ENCODE peak calls at places on chromosomes 3 and 15, in four cellular contexts. O is PC-3, L is choroid plexus epithelial cell, Z is fibroblast of pulmonary artery. I is an unnamed sample.

GRCh38 chr15:57112178-57112577 is 193.7 kb downstream of the TCF12 start:
- DNase-seq in O (no peak), L (peak), Z (no peak), I (no peak)

GRCh38 chr15:43218908-43219706 is 1.7 kb downstream of the EPB42 start:
- DNase-seq in O (peak), L (peak), Z (peak), I (peak)

GRCh38 chr3:195247086-195247862 is 23.7 kb downstream of the XXYLT1 start:
- DNase-seq in O (no peak), L (no peak), Z (no peak), I (no peak)

GRCh38 chr15:77599899-77600298 is 32.8 kb downstream of the LINGO1 start:
- DNase-seq in O (no peak), L (peak), Z (peak), I (peak)

GRCh38 chr15:71414778-71415177 is 299.5 kb downstream of the THSD4 start:
- DNase-seq in O (peak), L (no peak), Z (no peak), I (no peak)

GRCh38 chr3:13707456-13707855 is 158.5 kb downstream of the FBLN2 start:
- DNase-seq in O (no peak), L (no peak), Z (no peak), I (no peak)

GRCh38 chr15:80885180-80885579 is 104.4 kb downstream of the MESD start:
- DNase-seq in O (no peak), L (no peak), Z (no peak), I (no peak)

GRCh38 chr15:99312228-99312627 is 60.9 kb downstream of the LRRC28 start:
- DNase-seq in O (no peak), L (no peak), Z (no peak), I (no peak)

GRCh38 chr3:151875759-151876158 is 2.3 kb downstream of the SUCNR1 start:
- DNase-seq in O (no peak), L (peak), Z (peak), I (no peak)

GRCh38 chr15:92930776-92931175 is 30.7 kb downstream of the CHD2 start:
- DNase-seq in O (peak), L (peak), Z (peak), I (peak)

GRCh38 chr3:26104856-26105255 is 315.0 kb downstream of the OXSM start:
- DNase-seq in O (no peak), L (no peak), Z (no peak), I (no peak)

GRCh38 chr15:101206173-101206572 is 45.7 kb downstream of the CHSY1 start:
- DNase-seq in O (no peak), L (peak), Z (peak), I (peak)

GRCh38 chr3:43687499-43687811 is 3.3 kb upstream of the ABHD5 start:
- DNase-seq in O (no peak), L (no peak), Z (no peak), I (no peak)

GRCh38 chr3:125117631-125118191 is 61.9 kb upstream of the HEG1 start:
- DNase-seq in O (no peak), L (no peak), Z (no peak), I (no peak)

GRCh38 chr3:16060358-16060852 is 114.1 kb upstream of the GALNT15 start:
- DNase-seq in O (peak), L (peak), Z (peak), I (peak)

GRCh38 chr15:96610757-96611156 is 280.3 kb downstream of the NR2F2 start:
- DNase-seq in O (no peak), L (no peak), Z (no peak), I (no peak)

GRCh38 chr15:97521894-97522293 is 438.6 kb upstream of the ARRDC4 start:
- DNase-seq in O (no peak), L (peak), Z (peak), I (no peak)

GRCh38 chr3:46734773-46735172 is 17.1 kb upstream of the PRSS50 start:
- DNase-seq in O (no peak), L (no peak), Z (no peak), I (no peak)

GRCh38 chr3:123583563-123583962 is 1.3 kb downstream of the HACD2 start:
- DNase-seq in O (no peak), L (no peak), Z (no peak), I (no peak)

DNA sequence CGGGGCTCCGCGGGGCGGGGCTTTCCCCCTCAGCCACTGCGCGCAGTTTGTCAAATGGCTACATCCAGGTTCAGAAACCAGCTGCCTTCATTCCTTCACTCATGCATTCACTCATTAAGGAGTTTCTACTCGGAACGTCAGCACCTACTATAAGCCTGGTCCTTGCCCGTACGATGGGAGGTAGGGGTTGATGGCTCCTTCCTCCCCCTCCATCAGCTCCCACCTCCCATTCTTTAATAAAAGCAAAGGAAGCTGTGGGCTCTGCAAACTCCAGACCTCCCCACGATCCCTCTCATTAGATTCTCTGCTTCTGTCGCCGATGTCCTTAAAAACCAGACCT is 267 bp upstream of the CFAP92 start:
- DNase-seq in O (no peak), L (no peak), Z (no peak), I (no peak)
- H3K4me3 ChIP-seq in O (peak), L (peak), Z (peak), I (no peak)

GRCh38 chr15:41501191-41501917 is 7.7 kb downstream of the ITPKA start:
- DNase-seq in O (no peak), L (no peak), Z (no peak), I (no peak)
- H3K4me3 ChIP-seq in O (no peak), L (peak), Z (peak), I (no peak)

GRCh38 chr3:184335291-184335660 is 2.1 kb upstream of the FAM131A start:
- DNase-seq in O (no peak), L (no peak), Z (no peak), I (no peak)
- H3K4me3 ChIP-seq in O (peak), L (no peak), Z (no peak), I (peak)

DNA sequence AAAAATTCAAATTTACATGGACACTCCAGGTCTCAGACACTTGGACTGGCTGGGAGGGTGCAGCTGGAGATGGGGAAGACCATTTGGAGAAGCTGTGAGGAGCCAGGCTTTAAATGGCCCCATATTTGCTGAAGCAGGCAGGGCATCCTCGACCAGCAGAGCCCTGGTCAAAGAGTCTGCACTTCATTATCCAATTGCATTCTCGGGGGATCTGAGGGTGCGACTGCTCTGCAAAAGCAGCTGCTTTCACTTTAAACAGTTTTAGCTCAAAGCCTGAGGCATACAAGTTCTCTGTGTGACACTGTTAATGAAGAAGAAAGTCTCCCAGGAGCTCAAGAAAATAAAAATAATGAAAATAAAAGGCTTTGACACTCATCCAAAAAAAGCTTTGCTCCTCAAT is 98.0 kb upstream of the SLC25A36 start:
- DNase-seq in O (no peak), L (no peak), Z (no peak), I (no peak)
- H3K4me3 ChIP-seq in O (no peak), L (no peak), Z (no peak), I (no peak)

DNA sequence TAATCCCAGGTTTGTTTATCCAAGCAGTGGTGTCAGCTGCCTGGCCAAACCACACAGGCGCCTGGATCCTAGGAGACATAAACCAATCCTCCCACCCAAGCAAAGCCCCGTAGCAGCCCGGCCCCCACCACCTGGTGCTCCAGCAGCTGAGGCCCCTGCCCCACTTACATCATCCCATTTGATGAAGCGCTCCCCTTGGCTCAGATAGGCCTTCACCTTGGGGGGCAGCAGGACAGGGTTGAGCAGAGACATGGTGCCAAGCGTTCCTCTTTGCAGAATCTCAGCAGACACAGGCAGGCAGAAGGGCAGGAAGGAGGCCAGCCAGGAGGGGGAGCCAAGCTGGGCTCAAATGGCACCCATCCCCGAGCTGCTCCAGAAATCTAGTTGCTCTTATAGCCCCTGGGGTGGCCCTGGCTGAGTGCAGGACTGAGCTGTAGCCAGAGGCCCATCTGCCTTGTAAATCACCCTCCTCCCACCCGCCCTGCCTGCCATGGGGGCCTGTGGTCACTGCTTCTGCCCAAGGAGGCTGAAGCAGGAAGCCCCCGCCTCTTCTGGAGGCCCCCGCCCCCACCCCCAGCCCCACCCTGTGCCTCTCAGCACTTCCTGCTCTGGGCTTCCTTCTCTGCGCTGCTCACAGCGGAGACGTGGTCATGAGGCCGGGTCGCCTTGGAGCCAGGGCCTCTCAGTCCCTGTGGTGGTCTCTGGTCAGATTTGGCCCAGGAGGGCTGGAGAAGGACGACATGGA is at the start of gene PLCB2:
- DNase-seq in O (no peak), L (no peak), Z (no peak), I (no peak)
- H3K4me3 ChIP-seq in O (no peak), L (no peak), Z (no peak), I (no peak)

GRCh38 chr3:108755686-108756085 is 1.5 kb downstream of the RETNLB start:
- DNase-seq in O (no peak), L (no peak), Z (no peak), I (no peak)
- H3K4me3 ChIP-seq in O (no peak), L (no peak), Z (no peak), I (no peak)

DNA sequence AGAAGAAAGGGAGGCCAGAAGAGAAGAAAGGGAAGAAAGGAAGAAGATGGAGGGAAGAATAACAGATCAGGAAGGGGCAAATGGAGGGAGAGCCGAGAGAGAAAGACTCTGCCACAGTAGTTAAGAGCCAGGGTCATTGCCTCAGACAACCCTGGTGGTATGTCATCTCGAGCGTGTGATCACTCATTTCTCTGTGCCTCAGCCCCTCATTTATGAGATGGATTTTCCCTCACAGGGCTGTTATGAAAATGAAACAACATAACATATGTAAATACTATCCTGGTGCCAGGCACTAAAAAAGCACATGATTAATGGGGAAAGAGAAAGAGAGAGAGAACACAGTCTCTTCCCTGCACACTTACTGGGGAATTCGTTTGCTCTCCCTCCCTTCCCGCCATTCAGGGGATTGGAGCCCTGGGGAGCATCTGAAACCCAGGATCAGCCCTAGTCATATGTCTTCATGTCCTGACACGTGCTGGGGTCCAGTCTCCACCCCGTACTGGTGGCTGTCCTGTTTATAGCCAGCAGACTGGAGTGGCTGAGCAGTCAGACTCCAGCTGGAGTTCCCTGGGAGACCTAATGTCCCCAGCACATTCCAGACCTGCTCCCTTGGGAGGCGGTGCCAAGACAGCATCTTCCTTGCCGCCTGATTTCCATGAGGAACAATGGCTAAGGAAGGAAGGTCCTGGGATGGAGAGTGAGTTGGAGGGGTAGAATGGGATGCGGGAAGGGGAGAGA is 14.7 kb upstream of the AMOTL2 start:
- DNase-seq in O (no peak), L (no peak), Z (no peak), I (no peak)
- H3K4me3 ChIP-seq in O (no peak), L (no peak), Z (no peak), I (no peak)